ENCODE peak calls at places on chromosomes 2 and 18, in nine cellular contexts. X is nucleus accumbens; Q is cardiac fibroblast; Y is stimulated activated CD4-positive, alpha-beta T cell treated with anti-CD3 and anti-CD28 coated beads, Interleukin-15, amount 100 ng/mL, for 24 hours; P is aorta; O is activated CD8-positive, alpha-beta memory T cell treated with anti-CD3 and anti-CD28 coated beads for 4 hours; E is T-helper 1 cell; M is DND-41; V is midbrain. F is an unnamed sample.
A peak's percentile ranks its signal among the peaks of the same experiment; 100 is the strongest.

GRCh38 chr2:157627594-157628281 is 926 bp downstream of the ACVR1C start:
- DNase-seq in X (peak; percentile 18), Q (peak; percentile 5), Y (peak; percentile 67), P (no peak), O (peak; percentile 13), E (peak; percentile 15), M (no peak), V (peak; percentile 7), F (no peak)

GRCh38 chr2:182228073-182228473 is 198.8 kb downstream of the PDE1A start:
- DNase-seq in X (no peak), Q (no peak), Y (no peak), P (no peak), O (no peak), E (no peak), M (no peak), V (no peak), F (no peak)

GRCh38 chr2:120679526-120679925 is 56.1 kb upstream of the GLI2 start:
- DNase-seq in X (no peak), Q (no peak), Y (no peak), P (no peak), O (no peak), E (no peak), M (no peak), V (no peak), F (no peak)

GRCh38 chr18:55165399-55166125 is 206.3 kb upstream of the CCDC68 start:
- DNase-seq in X (no peak), Q (no peak), Y (no peak), P (no peak), O (no peak), E (no peak), M (no peak), V (no peak), F (no peak)

GRCh38 chr2:144382848-144383247 is 137.1 kb downstream of the ZEB2 start:
- DNase-seq in X (no peak), Q (peak; percentile 64), Y (no peak), P (no peak), O (no peak), E (no peak), M (peak; percentile 47), V (no peak), F (peak; percentile 81)

GRCh38 chr2:70710276-70710675 is 57.7 kb downstream of the ADD2 start:
- DNase-seq in X (no peak), Q (no peak), Y (no peak), P (no peak), O (no peak), E (no peak), M (no peak), V (no peak), F (no peak)

GRCh38 chr2:121664086-121664485 is 14.8 kb upstream of the CLASP1 start:
- DNase-seq in X (no peak), Q (no peak), Y (no peak), P (no peak), O (no peak), E (no peak), M (no peak), V (no peak), F (no peak)

GRCh38 chr2:233056961-233057605 is 3.1 kb upstream of the INPP5D start:
- DNase-seq in X (no peak), Q (no peak), Y (no peak), P (no peak), O (no peak), E (no peak), M (no peak), V (no peak), F (no peak)

GRCh38 chr2:218010116-218010837 is 7.5 kb upstream of the TNS1 start:
- DNase-seq in X (peak; percentile 30), Q (peak; percentile 33), Y (peak; percentile 46), P (no peak), O (no peak), E (peak; percentile 17), M (no peak), V (no peak), F (no peak)

GRCh38 chr18:54962919-54963645 is 3.8 kb upstream of the CCDC68 start:
- DNase-seq in X (no peak), Q (no peak), Y (no peak), P (no peak), O (no peak), E (no peak), M (no peak), V (no peak), F (no peak)

GRCh38 chr2:188450740-188451480 is 159.2 kb downstream of the GULP1 start:
- DNase-seq in X (no peak), Q (no peak), Y (no peak), P (no peak), O (no peak), E (no peak), M (no peak), V (no peak), F (no peak)

GRCh38 chr2:233807966-233808892 is 30.1 kb downstream of the MROH2A start:
- DNase-seq in X (no peak), Q (no peak), Y (no peak), P (no peak), O (no peak), E (no peak), M (no peak), V (no peak), F (no peak)

GRCh38 chr2:69090008-69090407 is 77.0 kb downstream of the ANTXR1 start:
- DNase-seq in X (no peak), Q (no peak), Y (no peak), P (no peak), O (no peak), E (no peak), M (no peak), V (no peak), F (no peak)

GRCh38 chr2:222733846-222734689 is 62.6 kb downstream of the MOGAT1 start:
- DNase-seq in X (peak; percentile 25), Q (peak; percentile 18), Y (no peak), P (peak; percentile 60), O (no peak), E (no peak), M (no peak), V (no peak), F (no peak)

GRCh38 chr18:57970356-57971095 is 73.5 kb upstream of the NEDD4L start:
- DNase-seq in X (peak; percentile 8), Q (no peak), Y (peak; percentile 22), P (no peak), O (no peak), E (no peak), M (peak; percentile 6), V (no peak), F (no peak)

GRCh38 chr2:23420840-23421476 is 36.0 kb downstream of the KLHL29 start:
- DNase-seq in X (no peak), Q (no peak), Y (no peak), P (no peak), O (no peak), E (no peak), M (no peak), V (no peak), F (no peak)

GRCh38 chr2:17758123-17758522 is 4.2 kb downstream of the GEN1 start:
- DNase-seq in X (no peak), Q (no peak), Y (no peak), P (no peak), O (no peak), E (no peak), M (no peak), V (no peak), F (no peak)

GRCh38 chr18:46772396-46772795 is 15.5 kb upstream of the ST8SIA5 start:
- DNase-seq in X (no peak), Q (no peak), Y (no peak), P (no peak), O (no peak), E (no peak), M (no peak), V (no peak), F (no peak)

GRCh38 chr2:104885119-104885777 is 31.3 kb downstream of the POU3F3 start:
- DNase-seq in X (no peak), Q (no peak), Y (no peak), P (no peak), O (no peak), E (no peak), M (no peak), V (no peak), F (no peak)

GRCh38 chr2:171317492-171318125 is 116.2 kb downstream of the METTL8 start:
- DNase-seq in X (no peak), Q (no peak), Y (peak; percentile 24), P (no peak), O (no peak), E (no peak), M (no peak), V (peak; percentile 13), F (no peak)

GRCh38 chr18:76354348-76354747 is 140.7 kb downstream of the ZNF516 start:
- DNase-seq in X (no peak), Q (peak; percentile 55), Y (no peak), P (no peak), O (no peak), E (no peak), M (no peak), V (no peak), F (no peak)

GRCh38 chr2:130920417-130921030 is 83.8 kb downstream of the ARHGEF4 start:
- DNase-seq in X (peak; percentile 83), Q (peak; percentile 74), Y (peak; percentile 72), P (peak; percentile 56), O (no peak), E (peak; percentile 15), M (peak; percentile 55), V (peak; percentile 84), F (peak; percentile 25)

GRCh38 chr2:174600349-174600748 is 2.7 kb upstream of the WIPF1 start:
- DNase-seq in X (no peak), Q (no peak), Y (no peak), P (no peak), O (no peak), E (no peak), M (no peak), V (no peak), F (no peak)

GRCh38 chr2:100321181-100321880 is 970 bp downstream of the LONRF2 start:
- DNase-seq in X (no peak), Q (peak; percentile 9), Y (peak; percentile 35), P (no peak), O (no peak), E (no peak), M (no peak), V (peak; percentile 26), F (peak; percentile 7)